ENCODE peak calls at places on chromosomes 11 and 22, in eight cellular contexts. D is transverse colon, P is fibroblast of villous mesenchyme, H is nucleus accumbens, W is NCI-H2171, R is GM03348, S is T-helper 2 cell, U is pulmonary artery endothelial cell. Z is an unnamed sample.

GRCh38 chr11:2824851-2825250 is 60.7 kb downstream of the CDKN1C start:
- DNase-seq in S (no peak), W (no peak), U (no peak), R (no peak), P (no peak), D (no peak), H (no peak), Z (no peak)

GRCh38 chr11:8102296-8102915 is 21.4 kb downstream of the TUB start:
- DNase-seq in H (no peak), W (no peak), U (no peak), S (no peak), R (no peak), D (no peak), P (no peak), Z (no peak)

GRCh38 chr11:42972741-42973140 is 339.1 kb upstream of the API5 start:
- DNase-seq in U (no peak), W (no peak), H (no peak), R (no peak), P (no peak), D (no peak), S (no peak), Z (no peak)

GRCh38 chr22:31490496-31490925 is 869 bp upstream of the EIF4ENIF1 start:
- DNase-seq in S (peak), P (peak), D (peak), H (peak), R (peak), W (peak), U (peak), Z (no peak)

GRCh38 chr11:111324277-111324720 is 26.0 kb downstream of the POU2AF3 start:
- DNase-seq in H (no peak), U (no peak), S (no peak), R (no peak), P (peak), W (no peak), D (no peak), Z (no peak)

GRCh38 chr11:74701351-74701750 is 29.9 kb downstream of the CHRDL2 start:
- DNase-seq in H (no peak), D (no peak), S (no peak), W (no peak), R (no peak), P (no peak), U (no peak), Z (no peak)

GRCh38 chr11:91133361-91133760 is 910.5 kb upstream of the CHORDC1 start:
- DNase-seq in W (no peak), S (no peak), H (no peak), P (no peak), R (no peak), U (no peak), D (no peak), Z (no peak)

GRCh38 chr11:67261942-67262681 is 4.2 kb upstream of the GRK2 start:
- DNase-seq in U (no peak), H (no peak), P (no peak), W (no peak), D (peak), R (no peak), S (no peak), Z (peak)

GRCh38 chr11:103380031-103380430 is 270.8 kb downstream of the DYNC2H1 start:
- DNase-seq in D (no peak), H (no peak), W (no peak), S (no peak), R (no peak), U (no peak), P (peak), Z (no peak)

GRCh38 chr11:31509017-31509411 is 408 bp downstream of the IMMP1L start:
- DNase-seq in R (peak), S (no peak), W (peak), U (no peak), D (no peak), H (no peak), P (no peak), Z (peak)

GRCh38 chr22:25062378-25063095 is 110.0 kb downstream of the KIAA1671 start:
- DNase-seq in U (no peak), R (no peak), W (peak), H (no peak), S (peak), P (no peak), D (peak), Z (no peak)

GRCh38 chr11:65262381-65262680 is 569 bp downstream of the POLA2 start:
- DNase-seq in W (no peak), R (no peak), H (no peak), P (peak), S (no peak), U (no peak), D (peak), Z (no peak)

GRCh38 chr22:42920101-42920820 is 63.2 kb upstream of the ARFGAP3 start:
- DNase-seq in W (no peak), U (no peak), H (no peak), S (no peak), R (peak), D (no peak), P (no peak), Z (no peak)

GRCh38 chr11:86876716-86877234 is 76.4 kb downstream of the PRSS23 start:
- DNase-seq in P (no peak), D (no peak), H (no peak), U (no peak), S (no peak), R (no peak), W (no peak), Z (no peak)

GRCh38 chr11:45754261-45754709 is 50.7 kb upstream of the SLC35C1 start:
- DNase-seq in R (no peak), S (no peak), U (no peak), P (peak), W (no peak), D (no peak), H (no peak), Z (no peak)

GRCh38 chr11:86991341-86991740 is 36.1 kb upstream of the FZD4 start:
- DNase-seq in S (no peak), P (no peak), U (no peak), H (no peak), R (no peak), D (no peak), W (no peak), Z (no peak)

GRCh38 chr22:20111045-20111688 is 4.7 kb upstream of the RANBP1 start:
- DNase-seq in U (no peak), R (peak), W (peak), S (no peak), P (no peak), D (no peak), H (no peak), Z (peak)

GRCh38 chr22:24338701-24339451 is 68.2 kb downstream of the SPECC1L start:
- DNase-seq in H (no peak), S (no peak), R (peak), U (no peak), W (no peak), P (peak), D (no peak), Z (no peak)

GRCh38 chr11:6926208-6927029 is at the start of gene ZNF215:
- DNase-seq in U (peak), R (peak), D (peak), S (no peak), H (peak), W (no peak), P (peak), Z (peak)

GRCh38 chr11:119019996-119020395 is 1.4 kb downstream of the TRAPPC4 start:
- DNase-seq in P (no peak), D (no peak), W (no peak), H (no peak), S (no peak), U (no peak), R (no peak), Z (no peak)

GRCh38 chr11:94171693-94172440 is 43.2 kb downstream of the PANX1 start:
- DNase-seq in H (no peak), W (no peak), R (peak), U (no peak), P (peak), S (no peak), D (peak), Z (peak)

GRCh38 chr11:134741453-134742227 is 329.6 kb upstream of the B3GAT1 start:
- DNase-seq in H (no peak), S (no peak), W (no peak), U (no peak), D (no peak), R (no peak), P (peak), Z (no peak)

GRCh38 chr22:20427945-20428417 is 9.6 kb downstream of the SCARF2 start:
- DNase-seq in U (no peak), S (no peak), W (no peak), R (no peak), P (no peak), D (no peak), H (no peak), Z (no peak)

GRCh38 chr11:79066456-79067354 is 374.1 kb downstream of the TENM4 start:
- DNase-seq in U (no peak), S (no peak), P (no peak), W (no peak), D (no peak), R (no peak), H (no peak), Z (no peak)

Z was measured in NCI-H524.